ENCODE peak calls at places on chromosomes 13 and 19, in eight cellular contexts. One of them, this sample, is unnamed.

GRCh38 chr13:85896516-85897450 is 97.6 kb upstream of the SLITRK6 start:
- DNase-seq in fibroblast of lung: no peak
- DNase-seq in NCI-H1694 treated with DMSO at 0.1 percent for 48 hours: no peak
- DNase-seq in AG04450: no peak
- DNase-seq in stimulated activated CD8-positive, alpha-beta memory T cell treated with anti-CD3 and anti-CD28 coated beads, Interleukin-15, amount 100 ng/mL, for 48 hours: no peak
- DNase-seq in lower leg skin: no peak
- DNase-seq in activated CD8-positive, alpha-beta memory T cell treated with anti-CD3 and anti-CD28 coated beads, Interleukin-2, amount 50 U/mL, for 4 hours: no peak
- DNase-seq in HAP-1: no peak
- DNase-seq in this sample: no peak

GRCh38 chr19:14494451-14494850 is 1.5 kb downstream of the GIPC1 start:
- DNase-seq in stimulated activated CD8-positive, alpha-beta memory T cell treated with anti-CD3 and anti-CD28 coated beads, Interleukin-15, amount 100 ng/mL, for 48 hours: no peak
- DNase-seq in AG04450: no peak
- DNase-seq in lower leg skin: no peak
- DNase-seq in HAP-1: no peak
- DNase-seq in fibroblast of lung: no peak
- DNase-seq in activated CD8-positive, alpha-beta memory T cell treated with anti-CD3 and anti-CD28 coated beads, Interleukin-2, amount 50 U/mL, for 4 hours: no peak
- DNase-seq in NCI-H1694 treated with DMSO at 0.1 percent for 48 hours: no peak
- DNase-seq in this sample: no peak

GRCh38 chr13:110559429-110559943 is 2.0 kb downstream of the RAB20 start:
- DNase-seq in fibroblast of lung: no peak
- DNase-seq in lower leg skin: no peak
- DNase-seq in NCI-H1694 treated with DMSO at 0.1 percent for 48 hours: no peak
- DNase-seq in HAP-1: no peak
- DNase-seq in stimulated activated CD8-positive, alpha-beta memory T cell treated with anti-CD3 and anti-CD28 coated beads, Interleukin-15, amount 100 ng/mL, for 48 hours: no peak
- DNase-seq in AG04450: no peak
- DNase-seq in activated CD8-positive, alpha-beta memory T cell treated with anti-CD3 and anti-CD28 coated beads, Interleukin-2, amount 50 U/mL, for 4 hours: no peak
- DNase-seq in this sample: no peak

GRCh38 chr19:17656970-17657369 is 31.2 kb downstream of the UNC13A start:
- DNase-seq in activated CD8-positive, alpha-beta memory T cell treated with anti-CD3 and anti-CD28 coated beads, Interleukin-2, amount 50 U/mL, for 4 hours: no peak
- DNase-seq in NCI-H1694 treated with DMSO at 0.1 percent for 48 hours: no peak
- DNase-seq in lower leg skin: no peak
- DNase-seq in stimulated activated CD8-positive, alpha-beta memory T cell treated with anti-CD3 and anti-CD28 coated beads, Interleukin-15, amount 100 ng/mL, for 48 hours: no peak
- DNase-seq in fibroblast of lung: no peak
- DNase-seq in HAP-1: no peak
- DNase-seq in AG04450: no peak
- DNase-seq in this sample: no peak

GRCh38 chr13:98706446-98707110 is 45.9 kb downstream of the SLC15A1 start:
- DNase-seq in fibroblast of lung: peak; percentile 30
- DNase-seq in lower leg skin: no peak
- DNase-seq in stimulated activated CD8-positive, alpha-beta memory T cell treated with anti-CD3 and anti-CD28 coated beads, Interleukin-15, amount 100 ng/mL, for 48 hours: no peak
- DNase-seq in HAP-1: no peak
- DNase-seq in activated CD8-positive, alpha-beta memory T cell treated with anti-CD3 and anti-CD28 coated beads, Interleukin-2, amount 50 U/mL, for 4 hours: no peak
- DNase-seq in AG04450: no peak
- DNase-seq in NCI-H1694 treated with DMSO at 0.1 percent for 48 hours: no peak
- DNase-seq in this sample: no peak

GRCh38 chr19:4877753-4878490 is 10.5 kb upstream of the PLIN3 start:
- DNase-seq in HAP-1: no peak
- DNase-seq in stimulated activated CD8-positive, alpha-beta memory T cell treated with anti-CD3 and anti-CD28 coated beads, Interleukin-15, amount 100 ng/mL, for 48 hours: no peak
- DNase-seq in lower leg skin: no peak
- DNase-seq in fibroblast of lung: no peak
- DNase-seq in NCI-H1694 treated with DMSO at 0.1 percent for 48 hours: no peak
- DNase-seq in activated CD8-positive, alpha-beta memory T cell treated with anti-CD3 and anti-CD28 coated beads, Interleukin-2, amount 50 U/mL, for 4 hours: no peak
- DNase-seq in AG04450: no peak
- DNase-seq in this sample: peak; percentile 81

GRCh38 chr13:97258801-97259200 is 36.7 kb downstream of the MBNL2 start:
- DNase-seq in activated CD8-positive, alpha-beta memory T cell treated with anti-CD3 and anti-CD28 coated beads, Interleukin-2, amount 50 U/mL, for 4 hours: no peak
- DNase-seq in HAP-1: no peak
- DNase-seq in stimulated activated CD8-positive, alpha-beta memory T cell treated with anti-CD3 and anti-CD28 coated beads, Interleukin-15, amount 100 ng/mL, for 48 hours: no peak
- DNase-seq in fibroblast of lung: peak; percentile 78
- DNase-seq in NCI-H1694 treated with DMSO at 0.1 percent for 48 hours: no peak
- DNase-seq in AG04450: no peak
- DNase-seq in lower leg skin: no peak
- DNase-seq in this sample: no peak

GRCh38 chr13:108322206-108322824 is 52.8 kb downstream of the TNFSF13B start:
- DNase-seq in fibroblast of lung: peak; percentile 33
- DNase-seq in HAP-1: peak; percentile 43
- DNase-seq in stimulated activated CD8-positive, alpha-beta memory T cell treated with anti-CD3 and anti-CD28 coated beads, Interleukin-15, amount 100 ng/mL, for 48 hours: no peak
- DNase-seq in lower leg skin: no peak
- DNase-seq in activated CD8-positive, alpha-beta memory T cell treated with anti-CD3 and anti-CD28 coated beads, Interleukin-2, amount 50 U/mL, for 4 hours: no peak
- DNase-seq in NCI-H1694 treated with DMSO at 0.1 percent for 48 hours: peak; percentile 69
- DNase-seq in AG04450: peak; percentile 4
- DNase-seq in this sample: peak; percentile 30

GRCh38 chr19:49499030-49499670 is 2.9 kb downstream of the RPS11 start:
- DNase-seq in stimulated activated CD8-positive, alpha-beta memory T cell treated with anti-CD3 and anti-CD28 coated beads, Interleukin-15, amount 100 ng/mL, for 48 hours: no peak
- DNase-seq in fibroblast of lung: no peak
- DNase-seq in activated CD8-positive, alpha-beta memory T cell treated with anti-CD3 and anti-CD28 coated beads, Interleukin-2, amount 50 U/mL, for 4 hours: no peak
- DNase-seq in AG04450: no peak
- DNase-seq in NCI-H1694 treated with DMSO at 0.1 percent for 48 hours: no peak
- DNase-seq in HAP-1: no peak
- DNase-seq in lower leg skin: no peak
- DNase-seq in this sample: no peak

GRCh38 chr13:51153527-51153926 is 42.5 kb upstream of the C13orf42 start:
- DNase-seq in NCI-H1694 treated with DMSO at 0.1 percent for 48 hours: no peak
- DNase-seq in AG04450: no peak
- DNase-seq in HAP-1: no peak
- DNase-seq in activated CD8-positive, alpha-beta memory T cell treated with anti-CD3 and anti-CD28 coated beads, Interleukin-2, amount 50 U/mL, for 4 hours: no peak
- DNase-seq in fibroblast of lung: peak; percentile 13
- DNase-seq in stimulated activated CD8-positive, alpha-beta memory T cell treated with anti-CD3 and anti-CD28 coated beads, Interleukin-15, amount 100 ng/mL, for 48 hours: no peak
- DNase-seq in lower leg skin: no peak
- DNase-seq in this sample: no peak

GRCh38 chr13:114044486-114044885 is 70.6 kb upstream of the C13orf46 start:
- DNase-seq in AG04450: no peak
- DNase-seq in stimulated activated CD8-positive, alpha-beta memory T cell treated with anti-CD3 and anti-CD28 coated beads, Interleukin-15, amount 100 ng/mL, for 48 hours: no peak
- DNase-seq in NCI-H1694 treated with DMSO at 0.1 percent for 48 hours: no peak
- DNase-seq in HAP-1: no peak
- DNase-seq in fibroblast of lung: peak; percentile 59
- DNase-seq in lower leg skin: no peak
- DNase-seq in activated CD8-positive, alpha-beta memory T cell treated with anti-CD3 and anti-CD28 coated beads, Interleukin-2, amount 50 U/mL, for 4 hours: no peak
- DNase-seq in this sample: no peak

GRCh38 chr13:44158741-44159632 is 214.6 kb upstream of the SERP2 start:
- DNase-seq in activated CD8-positive, alpha-beta memory T cell treated with anti-CD3 and anti-CD28 coated beads, Interleukin-2, amount 50 U/mL, for 4 hours: no peak
- DNase-seq in NCI-H1694 treated with DMSO at 0.1 percent for 48 hours: no peak
- DNase-seq in HAP-1: no peak
- DNase-seq in lower leg skin: no peak
- DNase-seq in fibroblast of lung: peak; percentile 24
- DNase-seq in AG04450: no peak
- DNase-seq in stimulated activated CD8-positive, alpha-beta memory T cell treated with anti-CD3 and anti-CD28 coated beads, Interleukin-15, amount 100 ng/mL, for 48 hours: no peak
- DNase-seq in this sample: no peak

GRCh38 chr19:51417107-51417806 is at the start of gene SIGLEC10:
- DNase-seq in activated CD8-positive, alpha-beta memory T cell treated with anti-CD3 and anti-CD28 coated beads, Interleukin-2, amount 50 U/mL, for 4 hours: no peak
- DNase-seq in stimulated activated CD8-positive, alpha-beta memory T cell treated with anti-CD3 and anti-CD28 coated beads, Interleukin-15, amount 100 ng/mL, for 48 hours: peak; percentile 46
- DNase-seq in NCI-H1694 treated with DMSO at 0.1 percent for 48 hours: no peak
- DNase-seq in lower leg skin: peak; percentile 16
- DNase-seq in AG04450: no peak
- DNase-seq in HAP-1: no peak
- DNase-seq in fibroblast of lung: no peak
- DNase-seq in this sample: no peak

GRCh38 chr19:48539503-48540096 is 12.4 kb upstream of the SULT2B1 start:
- DNase-seq in lower leg skin: no peak
- DNase-seq in AG04450: no peak
- DNase-seq in activated CD8-positive, alpha-beta memory T cell treated with anti-CD3 and anti-CD28 coated beads, Interleukin-2, amount 50 U/mL, for 4 hours: no peak
- DNase-seq in NCI-H1694 treated with DMSO at 0.1 percent for 48 hours: peak; percentile 30
- DNase-seq in stimulated activated CD8-positive, alpha-beta memory T cell treated with anti-CD3 and anti-CD28 coated beads, Interleukin-15, amount 100 ng/mL, for 48 hours: no peak
- DNase-seq in fibroblast of lung: peak; percentile 62
- DNase-seq in HAP-1: no peak
- DNase-seq in this sample: no peak

GRCh38 chr19:51194527-51195315 is 30.2 kb upstream of the CD33 start:
- DNase-seq in AG04450: no peak
- DNase-seq in stimulated activated CD8-positive, alpha-beta memory T cell treated with anti-CD3 and anti-CD28 coated beads, Interleukin-15, amount 100 ng/mL, for 48 hours: no peak
- DNase-seq in NCI-H1694 treated with DMSO at 0.1 percent for 48 hours: no peak
- DNase-seq in lower leg skin: no peak
- DNase-seq in fibroblast of lung: no peak
- DNase-seq in HAP-1: no peak
- DNase-seq in activated CD8-positive, alpha-beta memory T cell treated with anti-CD3 and anti-CD28 coated beads, Interleukin-2, amount 50 U/mL, for 4 hours: no peak
- DNase-seq in this sample: no peak

GRCh38 chr13:97875911-97876310 is 77.6 kb upstream of the IPO5 start:
- DNase-seq in lower leg skin: no peak
- DNase-seq in activated CD8-positive, alpha-beta memory T cell treated with anti-CD3 and anti-CD28 coated beads, Interleukin-2, amount 50 U/mL, for 4 hours: no peak
- DNase-seq in stimulated activated CD8-positive, alpha-beta memory T cell treated with anti-CD3 and anti-CD28 coated beads, Interleukin-15, amount 100 ng/mL, for 48 hours: no peak
- DNase-seq in fibroblast of lung: no peak
- DNase-seq in NCI-H1694 treated with DMSO at 0.1 percent for 48 hours: no peak
- DNase-seq in HAP-1: no peak
- DNase-seq in AG04450: no peak
- DNase-seq in this sample: no peak

GRCh38 chr19:10238172-10238783 is 7.1 kb upstream of the S1PR2 start:
- DNase-seq in fibroblast of lung: peak; percentile 17
- DNase-seq in activated CD8-positive, alpha-beta memory T cell treated with anti-CD3 and anti-CD28 coated beads, Interleukin-2, amount 50 U/mL, for 4 hours: no peak
- DNase-seq in stimulated activated CD8-positive, alpha-beta memory T cell treated with anti-CD3 and anti-CD28 coated beads, Interleukin-15, amount 100 ng/mL, for 48 hours: no peak
- DNase-seq in HAP-1: no peak
- DNase-seq in AG04450: peak; percentile 91
- DNase-seq in NCI-H1694 treated with DMSO at 0.1 percent for 48 hours: no peak
- DNase-seq in lower leg skin: peak; percentile 30
- DNase-seq in this sample: no peak

GRCh38 chr19:35362261-35363000 is 4.2 kb downstream of the FFAR3 start:
- DNase-seq in fibroblast of lung: no peak
- DNase-seq in AG04450: no peak
- DNase-seq in NCI-H1694 treated with DMSO at 0.1 percent for 48 hours: no peak
- DNase-seq in lower leg skin: no peak
- DNase-seq in stimulated activated CD8-positive, alpha-beta memory T cell treated with anti-CD3 and anti-CD28 coated beads, Interleukin-15, amount 100 ng/mL, for 48 hours: no peak
- DNase-seq in activated CD8-positive, alpha-beta memory T cell treated with anti-CD3 and anti-CD28 coated beads, Interleukin-2, amount 50 U/mL, for 4 hours: no peak
- DNase-seq in HAP-1: no peak
- DNase-seq in this sample: no peak

GRCh38 chr13:51019026-51019425 is 92.0 kb downstream of the C13orf42 start:
- DNase-seq in activated CD8-positive, alpha-beta memory T cell treated with anti-CD3 and anti-CD28 coated beads, Interleukin-2, amount 50 U/mL, for 4 hours: no peak
- DNase-seq in HAP-1: no peak
- DNase-seq in fibroblast of lung: no peak
- DNase-seq in stimulated activated CD8-positive, alpha-beta memory T cell treated with anti-CD3 and anti-CD28 coated beads, Interleukin-15, amount 100 ng/mL, for 48 hours: no peak
- DNase-seq in AG04450: no peak
- DNase-seq in lower leg skin: no peak
- DNase-seq in NCI-H1694 treated with DMSO at 0.1 percent for 48 hours: no peak
- DNase-seq in this sample: no peak

GRCh38 chr13:21639604-21640003 is 31.3 kb upstream of the FGF9 start:
- DNase-seq in AG04450: no peak
- DNase-seq in fibroblast of lung: no peak
- DNase-seq in HAP-1: no peak
- DNase-seq in NCI-H1694 treated with DMSO at 0.1 percent for 48 hours: no peak
- DNase-seq in activated CD8-positive, alpha-beta memory T cell treated with anti-CD3 and anti-CD28 coated beads, Interleukin-2, amount 50 U/mL, for 4 hours: no peak
- DNase-seq in lower leg skin: no peak
- DNase-seq in stimulated activated CD8-positive, alpha-beta memory T cell treated with anti-CD3 and anti-CD28 coated beads, Interleukin-15, amount 100 ng/mL, for 48 hours: no peak
- DNase-seq in this sample: peak; percentile 77

GRCh38 chr19:45542234-45542668 is 35.0 kb downstream of the VASP start:
- DNase-seq in fibroblast of lung: no peak
- DNase-seq in HAP-1: no peak
- DNase-seq in stimulated activated CD8-positive, alpha-beta memory T cell treated with anti-CD3 and anti-CD28 coated beads, Interleukin-15, amount 100 ng/mL, for 48 hours: no peak
- DNase-seq in activated CD8-positive, alpha-beta memory T cell treated with anti-CD3 and anti-CD28 coated beads, Interleukin-2, amount 50 U/mL, for 4 hours: no peak
- DNase-seq in NCI-H1694 treated with DMSO at 0.1 percent for 48 hours: no peak
- DNase-seq in AG04450: no peak
- DNase-seq in lower leg skin: no peak
- DNase-seq in this sample: no peak

GRCh38 chr13:41523396-41523795 is 66.0 kb downstream of the RGCC start:
- DNase-seq in HAP-1: no peak
- DNase-seq in lower leg skin: no peak
- DNase-seq in fibroblast of lung: no peak
- DNase-seq in AG04450: no peak
- DNase-seq in NCI-H1694 treated with DMSO at 0.1 percent for 48 hours: no peak
- DNase-seq in stimulated activated CD8-positive, alpha-beta memory T cell treated with anti-CD3 and anti-CD28 coated beads, Interleukin-15, amount 100 ng/mL, for 48 hours: no peak
- DNase-seq in activated CD8-positive, alpha-beta memory T cell treated with anti-CD3 and anti-CD28 coated beads, Interleukin-2, amount 50 U/mL, for 4 hours: no peak
- DNase-seq in this sample: no peak

GRCh38 chr19:3985643-3986259 is 488 bp upstream of the EEF2 start:
- DNase-seq in activated CD8-positive, alpha-beta memory T cell treated with anti-CD3 and anti-CD28 coated beads, Interleukin-2, amount 50 U/mL, for 4 hours: no peak
- DNase-seq in HAP-1: no peak
- DNase-seq in NCI-H1694 treated with DMSO at 0.1 percent for 48 hours: peak; percentile 55
- DNase-seq in fibroblast of lung: no peak
- DNase-seq in stimulated activated CD8-positive, alpha-beta memory T cell treated with anti-CD3 and anti-CD28 coated beads, Interleukin-15, amount 100 ng/mL, for 48 hours: no peak
- DNase-seq in lower leg skin: peak; percentile 15
- DNase-seq in AG04450: no peak
- DNase-seq in this sample: no peak

GRCh38 chr19:51808333-51808986 is 13.5 kb downstream of the FPR3 start:
- DNase-seq in activated CD8-positive, alpha-beta memory T cell treated with anti-CD3 and anti-CD28 coated beads, Interleukin-2, amount 50 U/mL, for 4 hours: no peak
- DNase-seq in stimulated activated CD8-positive, alpha-beta memory T cell treated with anti-CD3 and anti-CD28 coated beads, Interleukin-15, amount 100 ng/mL, for 48 hours: no peak
- DNase-seq in lower leg skin: no peak
- DNase-seq in NCI-H1694 treated with DMSO at 0.1 percent for 48 hours: no peak
- DNase-seq in fibroblast of lung: no peak
- DNase-seq in AG04450: no peak
- DNase-seq in HAP-1: no peak
- DNase-seq in this sample: no peak

GRCh38 chr13:78680064-78680463 is 21.1 kb upstream of the OBI1 start:
- DNase-seq in NCI-H1694 treated with DMSO at 0.1 percent for 48 hours: peak; percentile 98
- DNase-seq in AG04450: no peak
- DNase-seq in lower leg skin: no peak
- DNase-seq in activated CD8-positive, alpha-beta memory T cell treated with anti-CD3 and anti-CD28 coated beads, Interleukin-2, amount 50 U/mL, for 4 hours: no peak
- DNase-seq in stimulated activated CD8-positive, alpha-beta memory T cell treated with anti-CD3 and anti-CD28 coated beads, Interleukin-15, amount 100 ng/mL, for 48 hours: no peak
- DNase-seq in HAP-1: no peak
- DNase-seq in fibroblast of lung: no peak
- DNase-seq in this sample: peak; percentile 37

GRCh38 chr13:80386592-80386991 is 45.7 kb upstream of the SPRY2 start:
- DNase-seq in fibroblast of lung: no peak
- DNase-seq in NCI-H1694 treated with DMSO at 0.1 percent for 48 hours: no peak
- DNase-seq in stimulated activated CD8-positive, alpha-beta memory T cell treated with anti-CD3 and anti-CD28 coated beads, Interleukin-15, amount 100 ng/mL, for 48 hours: no peak
- DNase-seq in activated CD8-positive, alpha-beta memory T cell treated with anti-CD3 and anti-CD28 coated beads, Interleukin-2, amount 50 U/mL, for 4 hours: no peak
- DNase-seq in AG04450: no peak
- DNase-seq in lower leg skin: no peak
- DNase-seq in HAP-1: no peak
- DNase-seq in this sample: no peak

GRCh38 chr19:5067666-5068065 is 98.8 kb downstream of the KDM4B start:
- DNase-seq in lower leg skin: no peak
- DNase-seq in fibroblast of lung: no peak
- DNase-seq in AG04450: no peak
- DNase-seq in NCI-H1694 treated with DMSO at 0.1 percent for 48 hours: no peak
- DNase-seq in activated CD8-positive, alpha-beta memory T cell treated with anti-CD3 and anti-CD28 coated beads, Interleukin-2, amount 50 U/mL, for 4 hours: no peak
- DNase-seq in HAP-1: no peak
- DNase-seq in stimulated activated CD8-positive, alpha-beta memory T cell treated with anti-CD3 and anti-CD28 coated beads, Interleukin-15, amount 100 ng/mL, for 48 hours: no peak
- DNase-seq in this sample: no peak

GRCh38 chr13:112959701-112960542 is 9.1 kb upstream of the MCF2L start:
- DNase-seq in AG04450: no peak
- DNase-seq in stimulated activated CD8-positive, alpha-beta memory T cell treated with anti-CD3 and anti-CD28 coated beads, Interleukin-15, amount 100 ng/mL, for 48 hours: no peak
- DNase-seq in fibroblast of lung: no peak
- DNase-seq in NCI-H1694 treated with DMSO at 0.1 percent for 48 hours: no peak
- DNase-seq in lower leg skin: no peak
- DNase-seq in activated CD8-positive, alpha-beta memory T cell treated with anti-CD3 and anti-CD28 coated beads, Interleukin-2, amount 50 U/mL, for 4 hours: no peak
- DNase-seq in HAP-1: no peak
- DNase-seq in this sample: no peak

GRCh38 chr19:33125929-33126388 is 6.0 kb upstream of the WDR88 start:
- DNase-seq in NCI-H1694 treated with DMSO at 0.1 percent for 48 hours: peak; percentile 66
- DNase-seq in fibroblast of lung: peak; percentile 53
- DNase-seq in activated CD8-positive, alpha-beta memory T cell treated with anti-CD3 and anti-CD28 coated beads, Interleukin-2, amount 50 U/mL, for 4 hours: peak; percentile 45
- DNase-seq in AG04450: peak; percentile 42
- DNase-seq in HAP-1: peak; percentile 52
- DNase-seq in lower leg skin: peak; percentile 21
- DNase-seq in stimulated activated CD8-positive, alpha-beta memory T cell treated with anti-CD3 and anti-CD28 coated beads, Interleukin-15, amount 100 ng/mL, for 48 hours: peak; percentile 19
- DNase-seq in this sample: peak; percentile 58

GRCh38 chr13:24264976-24265375 is 44.4 kb upstream of the C1QTNF9 start:
- DNase-seq in stimulated activated CD8-positive, alpha-beta memory T cell treated with anti-CD3 and anti-CD28 coated beads, Interleukin-15, amount 100 ng/mL, for 48 hours: peak; percentile 71
- DNase-seq in lower leg skin: no peak
- DNase-seq in activated CD8-positive, alpha-beta memory T cell treated with anti-CD3 and anti-CD28 coated beads, Interleukin-2, amount 50 U/mL, for 4 hours: peak; percentile 78
- DNase-seq in fibroblast of lung: no peak
- DNase-seq in AG04450: no peak
- DNase-seq in HAP-1: no peak
- DNase-seq in NCI-H1694 treated with DMSO at 0.1 percent for 48 hours: no peak
- DNase-seq in this sample: no peak

GRCh38 chr13:21683034-21683733 is 12.3 kb downstream of the FGF9 start:
- DNase-seq in stimulated activated CD8-positive, alpha-beta memory T cell treated with anti-CD3 and anti-CD28 coated beads, Interleukin-15, amount 100 ng/mL, for 48 hours: no peak
- DNase-seq in AG04450: peak; percentile 39
- DNase-seq in fibroblast of lung: peak; percentile 89
- DNase-seq in NCI-H1694 treated with DMSO at 0.1 percent for 48 hours: no peak
- DNase-seq in lower leg skin: no peak
- DNase-seq in HAP-1: no peak
- DNase-seq in activated CD8-positive, alpha-beta memory T cell treated with anti-CD3 and anti-CD28 coated beads, Interleukin-2, amount 50 U/mL, for 4 hours: no peak
- DNase-seq in this sample: no peak

GRCh38 chr19:40279120-40279551 is 6.0 kb downstream of the AKT2 start:
- DNase-seq in HAP-1: no peak
- DNase-seq in activated CD8-positive, alpha-beta memory T cell treated with anti-CD3 and anti-CD28 coated beads, Interleukin-2, amount 50 U/mL, for 4 hours: no peak
- DNase-seq in NCI-H1694 treated with DMSO at 0.1 percent for 48 hours: no peak
- DNase-seq in AG04450: peak; percentile 8
- DNase-seq in fibroblast of lung: peak; percentile 14
- DNase-seq in lower leg skin: no peak
- DNase-seq in stimulated activated CD8-positive, alpha-beta memory T cell treated with anti-CD3 and anti-CD28 coated beads, Interleukin-15, amount 100 ng/mL, for 48 hours: no peak
- DNase-seq in this sample: peak; percentile 47

GRCh38 chr13:110555601-110556223 is 5.8 kb downstream of the RAB20 start:
- DNase-seq in AG04450: no peak
- DNase-seq in NCI-H1694 treated with DMSO at 0.1 percent for 48 hours: no peak
- DNase-seq in lower leg skin: no peak
- DNase-seq in fibroblast of lung: no peak
- DNase-seq in HAP-1: no peak
- DNase-seq in activated CD8-positive, alpha-beta memory T cell treated with anti-CD3 and anti-CD28 coated beads, Interleukin-2, amount 50 U/mL, for 4 hours: no peak
- DNase-seq in stimulated activated CD8-positive, alpha-beta memory T cell treated with anti-CD3 and anti-CD28 coated beads, Interleukin-15, amount 100 ng/mL, for 48 hours: no peak
- DNase-seq in this sample: no peak

This sample was measured in retina.